ENCODE peak calls at places on chromosomes 3 and 15, in seven cellular contexts. W, Z, R, X, P, S and J are unnamed samples.

GRCh38 chr3:165459924-165460540 is 263.8 kb upstream of the SLITRK3 start:
- DNase-seq in S (no peak), W (no peak), R (no peak), P (peak), X (no peak), Z (no peak), J (no peak)

GRCh38 chr3:45253316-45253715 is 27.2 kb upstream of the TMEM158 start:
- DNase-seq in P (no peak), W (no peak), Z (no peak), X (no peak), R (no peak), S (peak), J (peak)

GRCh38 chr15:54803139-54803808 is 393.5 kb downstream of the RSL24D1 start:
- DNase-seq in X (no peak), R (peak), W (no peak), S (no peak), Z (no peak), P (peak), J (peak)

GRCh38 chr15:70357453-70357852 is 259.7 kb upstream of the TLE3 start:
- DNase-seq in R (no peak), W (no peak), P (no peak), X (no peak), S (no peak), Z (no peak), J (no peak)

GRCh38 chr3:24316887-24317383 is 177.7 kb downstream of the THRB start:
- DNase-seq in W (no peak), X (no peak), S (peak), R (no peak), P (peak), Z (no peak), J (no peak)

GRCh38 chr3:66582721-66583141 is 81.9 kb upstream of the LRIG1 start:
- DNase-seq in Z (no peak), W (no peak), R (no peak), P (no peak), S (no peak), X (no peak), J (no peak)

GRCh38 chr3:188905991-188906635 is 265.7 kb upstream of the TPRG1 start:
- DNase-seq in W (no peak), Z (no peak), R (no peak), P (no peak), X (no peak), S (no peak), J (no peak)

GRCh38 chr15:65182538-65182937 is 2.6 kb downstream of the CLPX start:
- DNase-seq in X (no peak), R (no peak), W (no peak), S (no peak), Z (no peak), P (no peak), J (no peak)

GRCh38 chr3:45537960-45538640 is 56.5 kb upstream of the LIMD1 start:
- DNase-seq in P (peak), R (no peak), Z (no peak), X (no peak), S (no peak), W (no peak), J (peak)

GRCh38 chr15:77830041-77830440 is 197.3 kb upstream of the LINGO1 start:
- DNase-seq in P (no peak), Z (no peak), X (no peak), W (peak), S (peak), R (no peak), J (peak)

GRCh38 chr15:63243776-63244175 is 33.6 kb upstream of the APH1B start:
- DNase-seq in S (no peak), W (no peak), Z (no peak), X (no peak), R (no peak), P (no peak), J (no peak)

GRCh38 chr3:125032100-125032643 is 23.6 kb downstream of the HEG1 start:
- DNase-seq in Z (no peak), X (no peak), S (peak), W (peak), P (peak), R (peak), J (no peak)

DNA sequence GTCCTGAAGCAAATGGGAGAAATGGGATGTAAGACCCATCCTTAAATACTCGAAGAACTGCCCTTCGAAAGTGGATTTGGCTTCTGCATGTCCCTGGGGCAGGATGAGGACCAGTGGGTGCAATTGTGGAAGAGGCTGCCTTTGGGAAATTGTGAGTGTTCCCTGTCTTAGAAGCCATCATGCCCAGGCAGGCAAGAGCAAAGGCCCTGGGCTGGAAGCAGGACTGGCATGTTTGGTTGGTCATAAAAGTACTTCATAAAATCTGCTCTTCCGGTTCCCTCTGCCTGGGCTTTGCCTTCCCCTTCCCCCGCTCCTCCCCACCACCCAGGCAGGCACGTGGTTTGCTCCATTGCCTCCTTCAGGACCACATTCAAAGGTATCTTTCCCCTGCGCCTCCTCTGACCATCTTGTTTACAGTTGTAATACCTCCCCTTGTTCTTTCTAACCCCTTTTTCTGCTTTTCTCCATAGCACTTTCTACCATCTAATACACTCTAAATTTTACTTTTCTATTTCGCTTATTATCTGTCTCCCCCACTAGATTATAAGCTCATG is 8.3 kb downstream of the MINAR1 start:
- DNase-seq in P (no peak), X (no peak), W (no peak), R (no peak), S (no peak), Z (no peak), J (no peak)
- H3K23ac ChIP-seq in P (no peak), X (no peak), W (no peak), R (no peak), S (no peak), Z (no peak), J (no peak)

DNA sequence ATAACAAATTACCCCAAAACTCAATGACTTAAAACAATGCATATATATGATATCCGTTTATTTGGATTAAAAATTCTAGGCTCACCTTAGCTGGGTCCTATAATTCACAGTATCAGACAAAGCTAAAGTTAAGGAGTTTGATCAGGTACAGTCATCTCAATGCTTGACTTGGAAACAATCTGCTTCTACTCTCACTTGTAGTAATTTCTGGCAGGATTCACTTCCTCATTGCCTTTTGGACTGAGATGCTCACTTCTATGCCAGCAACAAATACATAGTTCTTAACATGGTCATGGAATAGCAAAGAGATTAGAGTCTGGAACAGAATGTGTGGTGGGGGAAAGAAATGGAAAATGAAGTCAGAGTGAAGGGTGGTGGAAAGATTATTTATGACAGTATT is 693.5 kb downstream of the CADM2 start:
- DNase-seq in S (no peak), P (no peak), R (no peak), Z (no peak), X (no peak), W (no peak), J (no peak)
- H3K23ac ChIP-seq in S (no peak), P (no peak), R (no peak), Z (no peak), X (no peak), W (no peak), J (no peak)

DNA sequence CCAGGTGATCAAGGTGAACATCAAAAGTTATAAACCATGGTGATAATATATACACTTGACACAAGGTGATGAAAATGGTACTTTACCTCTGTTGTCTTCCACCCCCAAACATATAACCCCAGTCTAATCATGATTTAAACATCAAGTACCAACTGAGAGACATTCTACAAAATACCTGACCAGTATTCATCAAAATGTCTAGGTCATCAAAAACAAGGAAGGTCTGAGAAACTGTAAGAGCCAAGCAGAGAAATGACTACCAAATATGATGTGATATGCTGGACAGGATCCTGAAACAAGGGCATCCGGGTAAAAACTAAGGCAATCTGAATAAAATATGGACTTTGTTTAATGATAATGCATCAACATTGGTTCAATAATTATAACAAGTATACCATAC is 27.9 kb downstream of the EDC3 start:
- DNase-seq in W (no peak), Z (no peak), P (no peak), R (no peak), X (no peak), S (no peak), J (no peak)
- H3K23ac ChIP-seq in W (no peak), Z (no peak), P (no peak), R (no peak), X (no peak), S (no peak), J (no peak)

GRCh38 chr15:61195116-61196002 is 33.7 kb downstream of the RORA start:
- DNase-seq in W (no peak), Z (peak), R (peak), X (no peak), P (peak), S (peak), J (peak)
- H3K23ac ChIP-seq in W (no peak), Z (no peak), R (no peak), X (no peak), P (no peak), S (no peak), J (no peak)

GRCh38 chr3:64377942-64378341 is 152.7 kb upstream of the PRICKLE2 start:
- DNase-seq in X (no peak), R (no peak), W (no peak), P (no peak), Z (no peak), S (no peak), J (no peak)

GRCh38 chr3:64381369-64381768 is 156.1 kb upstream of the PRICKLE2 start:
- DNase-seq in W (no peak), P (no peak), X (no peak), Z (no peak), R (no peak), S (peak), J (no peak)

GRCh38 chr3:64380539-64380938 is 155.3 kb upstream of the PRICKLE2 start:
- DNase-seq in R (no peak), X (no peak), W (no peak), P (no peak), S (no peak), Z (no peak), J (no peak)

GRCh38 chr3:64375737-64376136 is 150.5 kb upstream of the PRICKLE2 start:
- DNase-seq in S (no peak), W (no peak), R (no peak), X (no peak), Z (no peak), P (no peak), J (no peak)
- H3K23ac ChIP-seq in S (no peak), W (no peak), R (no peak), X (no peak), Z (no peak), P (no peak), J (no peak)

GRCh38 chr3:113873814-113874526 is 35.4 kb downstream of the GRAMD1C start:
- DNase-seq in R (no peak), W (no peak), S (no peak), P (no peak), Z (no peak), X (no peak), J (no peak)

GRCh38 chr3:113873293-113873692 is 34.7 kb downstream of the GRAMD1C start:
- DNase-seq in R (no peak), S (no peak), X (no peak), Z (no peak), W (no peak), P (no peak), J (no peak)

GRCh38 chr3:113878403-113878802 is 39.8 kb downstream of the GRAMD1C start:
- DNase-seq in Z (no peak), P (no peak), R (no peak), W (no peak), X (no peak), S (no peak), J (no peak)
- H3K23ac ChIP-seq in Z (no peak), P (no peak), R (no peak), W (no peak), X (no peak), S (no peak), J (no peak)

DNA sequence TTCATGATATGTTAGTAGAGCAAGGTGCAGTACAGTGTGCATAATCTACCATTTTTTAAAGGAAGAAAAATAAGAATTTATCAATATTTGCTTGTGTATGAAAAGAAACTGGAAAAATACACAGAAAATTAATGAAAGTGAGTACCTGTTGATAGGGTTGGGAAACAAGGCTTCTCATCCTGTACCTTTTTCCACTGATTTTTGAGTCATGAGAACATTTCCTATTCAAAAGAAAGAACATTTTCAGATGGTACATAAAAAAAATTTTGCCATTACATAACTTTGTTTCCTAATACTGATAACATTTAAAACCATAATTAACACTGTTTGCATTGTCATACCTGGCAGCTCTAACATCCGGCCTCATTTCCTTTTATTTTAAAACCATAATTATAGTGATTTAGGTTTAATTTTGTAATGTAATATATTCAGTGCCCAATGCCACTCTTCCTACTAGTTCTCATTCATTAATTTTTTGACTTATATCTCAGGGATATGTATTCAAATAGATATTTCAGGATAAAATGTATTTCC is 11.7 kb downstream of the NKTR start:
- DNase-seq in R (no peak), X (no peak), P (no peak), Z (no peak), W (no peak), S (no peak), J (no peak)
- H3K23ac ChIP-seq in R (no peak), X (no peak), P (no peak), Z (no peak), W (no peak), S (no peak), J (no peak)